ENCODE peak calls at places on chromosomes 7 and 10, in four cellular contexts. W, Y, Q and O are unnamed samples.

GRCh38 chr7:81285142-81285871 is 366.5 kb upstream of the SEMA3C start:
- DNase-seq in W (no peak), Q (no peak), Y (peak; percentile 92), O (peak; percentile 69)

GRCh38 chr10:103745264-103746247 is 109.8 kb downstream of the SH3PXD2A start:
- DNase-seq in W (no peak), Y (peak; percentile 16), Q (no peak), O (no peak)

GRCh38 chr7:55557666-55558188 is 14.6 kb downstream of the VOPP1 start:
- DNase-seq in W (no peak), Y (no peak), Q (no peak), O (no peak)

GRCh38 chr7:5665106-5666025 is 116.1 kb downstream of the RNF216 start:
- DNase-seq in W (peak; percentile 88), Y (peak; percentile 79), Q (peak; percentile 84), O (no peak)

GRCh38 chr10:34850036-34850435 is 34.9 kb upstream of the PARD3 start:
- DNase-seq in Y (no peak), W (no peak), Q (no peak), O (no peak)

GRCh38 chr7:48708635-48709034 is 215.7 kb upstream of the CDC14C start:
- DNase-seq in Q (peak; percentile 13), W (no peak), Y (peak; percentile 3), O (no peak)

GRCh38 chr10:131818510-131819234 is 82.1 kb upstream of the PPP2R2D start:
- DNase-seq in W (peak; percentile 21), Y (no peak), Q (no peak), O (no peak)

GRCh38 chr7:13797545-13797944 is 191.9 kb downstream of the ETV1 start:
- DNase-seq in Q (no peak), Y (peak; percentile 36), W (no peak), O (no peak)

GRCh38 chr7:112497481-112497880 is 16.7 kb downstream of the LSMEM1 start:
- DNase-seq in Y (no peak), Q (peak; percentile 49), W (no peak), O (no peak)

GRCh38 chr7:23175820-23176385 is 5.9 kb upstream of the NUP42 start:
- DNase-seq in Q (no peak), Y (no peak), W (no peak), O (no peak)

GRCh38 chr10:118687472-118687871 is 67.3 kb downstream of the CACUL1 start:
- DNase-seq in Y (no peak), Q (no peak), W (no peak), O (no peak)

GRCh38 chr10:72757712-72758111 is 65.8 kb downstream of the MCU start:
- DNase-seq in Y (no peak), W (no peak), Q (no peak), O (no peak)

GRCh38 chr7:79182283-79182682 is 271.2 kb downstream of the MAGI2 start:
- DNase-seq in W (no peak), Y (peak; percentile 86), Q (no peak), O (peak; percentile 45)

GRCh38 chr10:61975107-61975932 is 73.8 kb downstream of the ARID5B start:
- DNase-seq in Y (peak; percentile 69), Q (no peak), W (no peak), O (peak; percentile 51)
- H3K4me3 ChIP-seq in Y (no peak overlapping the region), Q (no peak overlapping the region), W (no peak overlapping the region), O (no peak overlapping the region)

GRCh38 chr7:117672433-117672832 is 192.6 kb downstream of the CFTR start:
- DNase-seq in W (no peak), Y (no peak), Q (no peak), O (no peak)

GRCh38 chr7:117673367-117673766 is 193.5 kb downstream of the CFTR start:
- DNase-seq in Y (no peak), W (no peak), Q (peak; percentile 85), O (no peak)

GRCh38 chr7:117674617-117675016 is 194.8 kb downstream of the CFTR start:
- DNase-seq in W (no peak), Q (peak; percentile 32), Y (no peak), O (no peak)

GRCh38 chr7:117675519-117676137 is 195.8 kb downstream of the CFTR start:
- DNase-seq in W (no peak), Q (no peak), Y (no peak), O (no peak)

GRCh38 chr7:117673839-117674238 is 194.0 kb downstream of the CFTR start:
- DNase-seq in Q (peak; percentile 64), Y (peak; percentile 64), W (no peak), O (no peak)
- H3K4me3 ChIP-seq in Q (no peak overlapping the region), Y (no peak overlapping the region), W (no peak overlapping the region), O (no peak overlapping the region)

GRCh38 chr7:27244488-27245123 is 2.0 kb downstream of the EVX1 start:
- DNase-seq in W (no peak), Y (no peak), Q (no peak), O (no peak)
- H3K4me3 ChIP-seq in W (no peak overlapping the region), Y (no peak overlapping the region), Q (no peak overlapping the region), O (no peak overlapping the region)

GRCh38 chr7:76234931-76235441 is 33.3 kb downstream of the SRRM3 start:
- DNase-seq in Y (peak; percentile 81), Q (peak; percentile 90), W (no peak), O (no peak)
- H3K4me3 ChIP-seq in Y (peak overlapping the region; percentile 12), Q (peak overlapping the region; percentile 16), W (no peak overlapping the region), O (peak overlapping the region; percentile 40)